ENCODE peak calls at places on chromosomes 13 and 19, in five cellular contexts. One of them, this sample, is unnamed.

GRCh38 chr13:85497652-85498051 is 301.6 kb downstream of the SLITRK6 start:
- DNase-seq in GM12878: no peak
- DNase-seq in HCT116: no peak
- DNase-seq in H1: no peak
- DNase-seq in SK-N-SH: no peak
- DNase-seq in this sample: peak; percentile 38

GRCh38 chr13:41696163-41697003 is 239.0 kb downstream of the RGCC start:
- DNase-seq in GM12878: no peak
- DNase-seq in HCT116: peak; percentile 61
- DNase-seq in H1: no peak
- DNase-seq in SK-N-SH: no peak
- DNase-seq in this sample: no peak

GRCh38 chr13:95239293-95239692 is 62.0 kb downstream of the ABCC4 start:
- DNase-seq in GM12878: no peak
- DNase-seq in HCT116: no peak
- DNase-seq in H1: no peak
- DNase-seq in SK-N-SH: no peak
- DNase-seq in this sample: no peak

GRCh38 chr13:21328201-21328600 is 130.9 kb downstream of the ZDHHC20 start:
- DNase-seq in GM12878: no peak
- DNase-seq in HCT116: no peak
- DNase-seq in H1: no peak
- DNase-seq in SK-N-SH: no peak
- DNase-seq in this sample: peak; percentile 12

GRCh38 chr19:45593520-45593919 is 8.5 kb downstream of the GPR4 start:
- DNase-seq in GM12878: no peak
- DNase-seq in HCT116: no peak
- DNase-seq in H1: no peak
- DNase-seq in SK-N-SH: no peak
- DNase-seq in this sample: no peak

GRCh38 chr19:7287716-7288115 is 6.5 kb downstream of the INSR start:
- DNase-seq in GM12878: no peak
- DNase-seq in HCT116: no peak
- DNase-seq in H1: no peak
- DNase-seq in SK-N-SH: no peak
- DNase-seq in this sample: no peak

GRCh38 chr19:21130097-21130775 is 11.6 kb upstream of the ZNF431 start:
- DNase-seq in GM12878: no peak
- DNase-seq in HCT116: no peak
- DNase-seq in H1: no peak
- DNase-seq in SK-N-SH: no peak
- DNase-seq in this sample: peak; percentile 68

GRCh38 chr19:15463865-15464371 is 426 bp downstream of the RASAL3 start:
- DNase-seq in GM12878: no peak
- DNase-seq in HCT116: no peak
- DNase-seq in H1: no peak
- DNase-seq in SK-N-SH: no peak
- DNase-seq in this sample: no peak

GRCh38 chr13:106372199-106373160 is 163.0 kb downstream of the EFNB2 start:
- DNase-seq in GM12878: no peak
- DNase-seq in HCT116: no peak
- DNase-seq in H1: no peak
- DNase-seq in SK-N-SH: no peak
- DNase-seq in this sample: no peak

GRCh38 chr19:18764591-18765051 is 26.5 kb downstream of the COMP start:
- DNase-seq in GM12878: no peak
- DNase-seq in HCT116: no peak
- DNase-seq in H1: no peak
- DNase-seq in SK-N-SH: no peak
- DNase-seq in this sample: no peak

GRCh38 chr13:41621716-41622508 is 164.6 kb downstream of the RGCC start:
- DNase-seq in GM12878: no peak
- DNase-seq in HCT116: no peak
- DNase-seq in H1: no peak
- DNase-seq in SK-N-SH: no peak
- DNase-seq in this sample: no peak

GRCh38 chr13:59337070-59337469 is 826.7 kb downstream of the DIAPH3 start:
- DNase-seq in GM12878: no peak
- DNase-seq in HCT116: no peak
- DNase-seq in H1: no peak
- DNase-seq in SK-N-SH: no peak
- DNase-seq in this sample: no peak

GRCh38 chr13:43783820-43784219 is 3.0 kb downstream of the ENOX1 start:
- DNase-seq in GM12878: no peak
- DNase-seq in HCT116: no peak
- DNase-seq in H1: no peak
- DNase-seq in SK-N-SH: peak; percentile 56
- DNase-seq in this sample: no peak
- TF ChIP-seq JUND in GM12878: no peak
- TF ChIP-seq JUND in HCT116: no peak
- TF ChIP-seq JUND in H1: no peak
- TF ChIP-seq JUND in SK-N-SH: no peak
- TF ChIP-seq JUND in this sample: no peak

GRCh38 chr13:29105779-29106178 is 285.6 kb downstream of the MTUS2 start:
- DNase-seq in GM12878: no peak
- DNase-seq in HCT116: no peak
- DNase-seq in H1: peak; percentile 48
- DNase-seq in SK-N-SH: peak; percentile 6
- DNase-seq in this sample: peak; percentile 22

GRCh38 chr13:29106651-29107050 is 286.5 kb downstream of the MTUS2 start:
- DNase-seq in GM12878: no peak
- DNase-seq in HCT116: no peak
- DNase-seq in H1: no peak
- DNase-seq in SK-N-SH: no peak
- DNase-seq in this sample: no peak

GRCh38 chr13:29111446-29111845 is 291.3 kb downstream of the MTUS2 start:
- DNase-seq in GM12878: no peak
- DNase-seq in HCT116: no peak
- DNase-seq in H1: no peak
- DNase-seq in SK-N-SH: no peak
- DNase-seq in this sample: no peak

GRCh38 chr13:29104461-29104860 is 284.3 kb downstream of the MTUS2 start:
- DNase-seq in GM12878: no peak
- DNase-seq in HCT116: no peak
- DNase-seq in H1: no peak
- DNase-seq in SK-N-SH: no peak
- DNase-seq in this sample: no peak

DNA sequence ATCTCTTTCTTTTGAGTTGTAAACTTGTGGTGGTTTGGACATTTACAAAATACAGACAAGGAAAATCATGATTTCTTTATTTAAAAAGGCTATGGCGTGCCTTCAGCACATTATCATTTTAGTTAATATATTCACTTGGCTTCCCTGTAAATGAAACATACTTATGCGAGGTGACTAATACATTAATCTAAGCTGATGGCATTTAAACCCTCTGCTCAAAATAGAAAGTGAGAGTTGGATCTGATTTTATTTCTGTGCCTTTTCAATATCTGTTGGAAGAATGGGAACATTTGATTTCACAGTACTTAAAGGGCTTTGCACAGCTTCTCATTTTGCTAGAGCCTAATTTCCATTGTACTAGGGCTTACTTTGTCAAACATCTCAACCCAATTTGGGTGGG is 289.9 kb downstream of the MTUS2 start:
- DNase-seq in GM12878: no peak
- DNase-seq in HCT116: no peak
- DNase-seq in H1: no peak
- DNase-seq in SK-N-SH: no peak
- DNase-seq in this sample: no peak
- TF ChIP-seq JUND in GM12878: no peak
- TF ChIP-seq JUND in HCT116: no peak
- TF ChIP-seq JUND in H1: no peak
- TF ChIP-seq JUND in SK-N-SH: no peak
- TF ChIP-seq JUND in this sample: no peak

DNA sequence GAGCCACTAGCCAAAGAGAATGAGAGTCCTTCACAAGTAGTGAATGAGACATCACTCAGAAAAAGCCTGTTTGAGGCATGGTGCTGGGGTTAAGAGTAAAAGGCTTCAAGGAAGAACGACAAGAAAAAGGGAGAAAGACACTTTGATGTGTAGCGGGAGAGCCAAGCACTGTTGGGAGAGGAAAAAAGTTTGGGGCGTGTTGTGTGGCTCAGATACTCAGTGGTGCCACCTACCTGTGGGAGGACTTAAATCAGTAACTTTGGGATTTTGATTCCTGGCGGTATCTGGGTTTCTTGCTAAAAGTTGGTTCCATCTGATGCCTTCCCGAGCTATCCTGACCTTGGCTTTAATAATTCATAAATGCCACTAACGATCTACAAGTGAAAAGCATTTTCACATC is 12.3 kb downstream of the ELSPBP1 start:
- DNase-seq in GM12878: no peak
- DNase-seq in HCT116: peak; percentile 32
- DNase-seq in H1: peak; percentile 61
- DNase-seq in SK-N-SH: no peak
- DNase-seq in this sample: no peak
- TF ChIP-seq JUND in GM12878: no peak
- TF ChIP-seq JUND in HCT116: no peak
- TF ChIP-seq JUND in H1: no peak
- TF ChIP-seq JUND in SK-N-SH: no peak
- TF ChIP-seq JUND in this sample: no peak

DNA sequence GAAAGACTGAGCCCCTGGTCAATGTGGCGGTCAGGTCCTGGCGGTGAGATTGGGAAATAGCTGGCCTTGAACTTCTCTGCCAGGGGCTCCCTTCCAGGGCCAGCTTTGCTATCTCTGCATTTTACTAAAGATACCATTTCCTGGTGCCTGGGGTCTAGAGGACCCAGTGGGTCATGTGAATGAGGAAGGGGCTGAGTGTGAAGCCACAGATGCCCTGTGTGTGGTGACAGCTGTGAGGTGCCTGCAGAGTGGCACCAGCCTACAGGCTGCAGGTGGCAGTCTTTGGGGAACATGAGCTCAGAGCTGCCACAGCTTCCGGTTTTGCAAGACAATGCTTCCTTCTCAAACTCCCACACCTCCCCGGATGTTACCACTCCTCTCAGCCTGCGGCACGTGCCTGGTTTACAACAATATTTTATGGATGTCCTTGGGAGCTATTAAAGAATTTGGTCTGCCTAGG is 5.2 kb upstream of the MLNR start:
- DNase-seq in GM12878: no peak
- DNase-seq in HCT116: peak; percentile 19
- DNase-seq in H1: peak; percentile 59
- DNase-seq in SK-N-SH: no peak
- DNase-seq in this sample: no peak
- TF ChIP-seq JUND in GM12878: no peak
- TF ChIP-seq JUND in HCT116: no peak
- TF ChIP-seq JUND in H1: no peak
- TF ChIP-seq JUND in SK-N-SH: no peak
- TF ChIP-seq JUND in this sample: no peak

GRCh38 chr13:109533350-109533749 is 253.0 kb downstream of the IRS2 start:
- DNase-seq in GM12878: no peak
- DNase-seq in HCT116: no peak
- DNase-seq in H1: no peak
- DNase-seq in SK-N-SH: no peak
- DNase-seq in this sample: no peak

GRCh38 chr13:109529964-109530363 is 256.4 kb downstream of the IRS2 start:
- DNase-seq in GM12878: no peak
- DNase-seq in HCT116: no peak
- DNase-seq in H1: no peak
- DNase-seq in SK-N-SH: no peak
- DNase-seq in this sample: no peak
- TF ChIP-seq JUND in GM12878: no peak
- TF ChIP-seq JUND in HCT116: no peak
- TF ChIP-seq JUND in H1: no peak
- TF ChIP-seq JUND in SK-N-SH: no peak
- TF ChIP-seq JUND in this sample: no peak